ENCODE peak calls at places on chromosomes 5 and 9, in five cellular contexts. M, G, K, S and T are unnamed samples.

GRCh38 chr5:16178745-16179372 is 732 bp downstream of the MARCHF11 start:
- DNase-seq in M (peak; percentile 12), G (peak; percentile 81), K (no peak), S (peak; percentile 70), T (peak; percentile 20)

GRCh38 chr5:20286512-20286911 is 298.5 kb upstream of the CDH18 start:
- DNase-seq in M (no peak), G (no peak), K (peak; percentile 22), S (no peak), T (no peak)

GRCh38 chr5:126384985-126385384 is 38.2 kb upstream of the GRAMD2B start:
- DNase-seq in M (no peak), G (no peak), K (no peak), S (no peak), T (no peak)

GRCh38 chr5:161167001-161167765 is 315.2 kb upstream of the ATP10B start:
- DNase-seq in M (no peak), G (no peak), K (no peak), S (no peak), T (no peak)

GRCh38 chr5:98402130-98402529 is 371.3 kb upstream of the RGMB start:
- DNase-seq in M (no peak), G (no peak), K (no peak), S (no peak), T (no peak)

GRCh38 chr5:137761020-137761516 is 6.9 kb upstream of the HNRNPA0 start:
- DNase-seq in M (no peak), G (no peak), K (no peak), S (no peak), T (no peak)

GRCh38 chr9:108534741-108535140 is 321.0 kb downstream of the ACTL7B start:
- DNase-seq in M (no peak), G (no peak), K (no peak), S (no peak), T (no peak)

GRCh38 chr5:119301947-119302346 is 53.9 kb upstream of the TNFAIP8 start:
- DNase-seq in M (no peak), G (no peak), K (no peak), S (no peak), T (no peak)

GRCh38 chr5:119387900-119388618 is 32.2 kb downstream of the TNFAIP8 start:
- DNase-seq in M (no peak), G (no peak), K (no peak), S (no peak), T (no peak)

GRCh38 chr5:93582677-93583524 is at the start of gene NR2F1:
- DNase-seq in M (peak; percentile 57), G (no peak), K (peak; percentile 48), S (peak; percentile 67), T (no peak)

GRCh38 chr9:107286057-107286456 is 3.0 kb downstream of the RAD23B start:
- DNase-seq in M (no peak), G (no peak), K (no peak), S (no peak), T (no peak)

GRCh38 chr5:56816546-56817081 is 1.3 kb downstream of the MAP3K1 start:
- DNase-seq in M (peak; percentile 58), G (no peak), K (peak; percentile 57), S (peak; percentile 71), T (peak; percentile 45)
- H3K27ac ChIP-seq in M (peak overlapping the region; percentile 41), G (peak overlapping the region; percentile 99), K (peak overlapping the region; percentile 95), S (peak overlapping the region; percentile 90), T (peak overlapping the region; percentile 76)

GRCh38 chr5:76716456-76717157 is 681 bp downstream of the F2R start:
- DNase-seq in M (no peak), G (no peak), K (no peak), S (no peak), T (no peak)

GRCh38 chr5:76715734-76716455 is at the start of gene F2R:
- DNase-seq in M (no peak), G (no peak), K (peak; percentile 79), S (peak; percentile 64), T (no peak)

GRCh38 chr5:76714771-76715483 is 999 bp upstream of the F2R start:
- DNase-seq in M (no peak), G (no peak), K (peak; percentile 30), S (no peak), T (no peak)

GRCh38 chr5:76717222-76718083 is 1.5 kb downstream of the F2R start:
- DNase-seq in M (no peak), G (no peak), K (no peak), S (no peak), T (no peak)

GRCh38 chr5:76715484-76715733 is 517 bp upstream of the F2R start:
- DNase-seq in M (no peak), G (no peak), K (no peak), S (no peak), T (no peak)
- H3K27ac ChIP-seq in M (no peak overlapping the region), G (peak overlapping the region; percentile 80), K (peak overlapping the region; percentile 95), S (peak overlapping the region; percentile 16), T (no peak overlapping the region)

GRCh38 chr5:150765789-150766149 is 7.0 kb upstream of the DCTN4 start:
- DNase-seq in M (no peak), G (no peak), K (no peak), S (no peak), T (no peak)
- H3K27ac ChIP-seq in M (no peak overlapping the region), G (no peak overlapping the region), K (no peak overlapping the region), S (no peak overlapping the region), T (no peak overlapping the region)

GRCh38 chr9:71683598-71684235 is 84.6 kb downstream of the CEMIP2 start:
- DNase-seq in M (no peak), G (no peak), K (no peak), S (no peak), T (peak; percentile 11)

GRCh38 chr9:71681104-71681707 is 87.1 kb downstream of the CEMIP2 start:
- DNase-seq in M (no peak), G (no peak), K (no peak), S (no peak), T (no peak)

GRCh38 chr9:71680189-71680983 is 87.9 kb downstream of the CEMIP2 start:
- DNase-seq in M (no peak), G (no peak), K (peak; percentile 21), S (no peak), T (no peak)

GRCh38 chr9:71684566-71684965 is 83.7 kb downstream of the CEMIP2 start:
- DNase-seq in M (no peak), G (no peak), K (no peak), S (no peak), T (no peak)

DNA sequence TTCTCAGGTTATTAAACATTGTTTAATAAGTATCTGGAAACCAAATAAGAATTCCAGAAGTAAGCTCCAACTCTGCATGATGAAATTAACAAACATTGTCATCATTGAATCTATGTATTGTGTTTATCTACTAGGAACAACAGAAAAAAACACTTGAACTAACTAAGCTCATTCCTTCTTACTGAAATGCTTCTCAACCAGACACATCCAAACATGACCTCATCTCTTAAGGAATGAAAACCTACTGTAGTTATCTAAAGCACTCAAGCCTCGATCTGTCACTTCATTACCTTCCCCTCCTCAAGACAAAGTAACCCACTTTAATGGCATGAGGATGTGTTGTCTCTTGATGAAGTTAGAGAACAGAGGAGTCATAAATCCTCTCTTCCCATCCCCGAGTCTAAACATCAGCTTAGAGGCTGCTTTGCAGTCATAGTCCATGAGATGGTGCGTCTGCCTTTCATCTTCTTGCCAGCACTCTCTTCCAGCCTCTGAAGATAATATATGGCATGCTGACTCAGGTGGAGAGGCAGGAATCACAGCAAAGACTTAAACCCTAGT is 86.5 kb downstream of the CEMIP2 start:
- DNase-seq in M (no peak), G (no peak), K (peak; percentile 35), S (no peak), T (no peak)
- H3K27ac ChIP-seq in M (no peak overlapping the region), G (peak overlapping the region; percentile 82), K (peak overlapping the region; percentile 94), S (no peak overlapping the region), T (no peak overlapping the region)

DNA sequence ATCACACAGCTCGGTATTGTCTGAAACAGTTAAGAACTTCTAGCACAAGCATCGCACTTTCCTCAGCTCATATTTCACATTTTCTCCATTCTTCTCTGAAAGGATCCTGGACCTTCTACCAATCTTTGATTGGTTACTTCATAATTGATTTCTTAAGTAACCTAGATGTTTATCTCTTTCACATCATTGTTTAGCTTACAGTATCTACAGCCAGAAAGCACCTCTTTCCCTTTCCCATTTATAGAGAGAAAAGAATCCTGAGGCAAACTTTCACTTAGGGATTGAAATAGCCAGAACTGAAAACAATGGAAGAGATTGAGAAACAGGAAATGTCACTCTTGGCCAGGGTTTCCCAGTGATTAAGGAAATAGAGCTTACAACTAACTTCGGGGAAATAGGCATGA is 2.5 kb downstream of the IL33 start:
- DNase-seq in M (no peak), G (no peak), K (no peak), S (no peak), T (no peak)
- H3K27ac ChIP-seq in M (peak overlapping the region; percentile 16), G (peak overlapping the region; percentile 78), K (no peak overlapping the region), S (peak overlapping the region; percentile 28), T (no peak overlapping the region)

GRCh38 chr5:84685121-84685520 is 300.4 kb upstream of the EDIL3 start:
- DNase-seq in M (no peak), G (no peak), K (no peak), S (no peak), T (no peak)
- H3K27ac ChIP-seq in M (no peak overlapping the region), G (no peak overlapping the region), K (no peak overlapping the region), S (no peak overlapping the region), T (no peak overlapping the region)

DNA sequence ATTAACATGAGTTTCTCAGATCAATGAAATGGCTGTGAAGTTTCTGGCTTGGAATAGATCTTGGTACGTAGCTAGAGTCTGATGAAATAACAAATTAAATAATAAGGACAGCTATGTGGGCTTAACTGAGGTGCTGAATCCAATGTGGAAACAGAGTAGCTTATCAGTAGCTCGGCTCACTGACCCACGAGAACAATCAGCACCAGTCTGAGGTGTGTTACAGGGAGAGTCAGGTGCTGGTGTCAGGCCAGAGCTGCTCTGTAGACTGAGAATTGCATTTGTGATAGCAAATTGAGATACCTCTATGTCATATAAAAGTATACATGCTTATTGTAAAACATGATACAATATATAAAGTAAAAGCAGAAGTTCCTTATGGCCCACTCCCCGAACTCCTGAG is 21.2 kb upstream of the CCL28 start:
- DNase-seq in M (no peak), G (no peak), K (no peak), S (no peak), T (no peak)
- H3K27ac ChIP-seq in M (no peak overlapping the region), G (peak overlapping the region; percentile 68), K (peak overlapping the region; percentile 88), S (no peak overlapping the region), T (no peak overlapping the region)

GRCh38 chr9:104868303-104868686 is 59.7 kb downstream of the ABCA1 start:
- DNase-seq in M (no peak), G (no peak), K (no peak), S (no peak), T (no peak)
- H3K27ac ChIP-seq in M (peak overlapping the region; percentile 34), G (peak overlapping the region; percentile 73), K (peak overlapping the region; percentile 67), S (peak overlapping the region; percentile 81), T (no peak overlapping the region)